ENCODE peak calls at places on chromosome 19, in four cellular contexts. Z, E, N and R are unnamed samples.

GRCh38 chr19:8017808-8018207 is 12.4 kb upstream of the ELAVL1 start:
- DNase-seq in E (no peak), Z (peak), N (no peak), R (no peak)

GRCh38 chr19:50669319-50670101 is 20.3 kb downstream of the C19orf81 start:
- DNase-seq in E (peak), Z (no peak), N (peak), R (no peak)

GRCh38 chr19:30557212-30557611 is 185.0 kb downstream of the ZNF536 start:
- DNase-seq in E (no peak), N (no peak), Z (no peak), R (no peak)

GRCh38 chr19:3178377-3178972 is at the start of gene S1PR4:
- DNase-seq in Z (peak), N (no peak), E (no peak), R (peak)

GRCh38 chr19:10915511-10916091 is 12.8 kb downstream of the YIPF2 start:
- DNase-seq in N (no peak), E (peak), Z (no peak), R (no peak)

GRCh38 chr19:11264452-11265176 is 2.3 kb upstream of the DOCK6 start:
- DNase-seq in E (no peak), N (no peak), Z (peak), R (no peak)

GRCh38 chr19:14166448-14166847 is 30.1 kb upstream of the ASF1B start:
- DNase-seq in N (no peak), Z (no peak), E (no peak), R (no peak)

GRCh38 chr19:1837625-1838105 is 10.6 kb downstream of the REXO1 start:
- DNase-seq in E (peak), N (no peak), Z (no peak), R (no peak)

GRCh38 chr19:38726761-38727301 is 17.4 kb downstream of the CAPN12 start:
- DNase-seq in Z (no peak), N (no peak), E (no peak), R (no peak)

GRCh38 chr19:3665681-3666544 is 34.4 kb downstream of the PIP5K1C start:
- DNase-seq in Z (peak), N (peak), E (no peak), R (no peak)

GRCh38 chr19:11641241-11641640 is 44.0 kb downstream of the ZNF627 start:
- DNase-seq in N (no peak), Z (no peak), E (no peak), R (no peak)

GRCh38 chr19:39412100-39412866 is at the start of gene PLEKHG2:
- DNase-seq in Z (peak), N (peak), E (peak), R (peak)

GRCh38 chr19:16391301-16392055 is 66.9 kb downstream of the KLF2 start:
- DNase-seq in Z (no peak), E (no peak), N (no peak), R (no peak)

GRCh38 chr19:39566064-39566463 is 26.1 kb upstream of the EID2 start:
- DNase-seq in N (no peak), Z (no peak), E (no peak), R (no peak)

GRCh38 chr19:10420444-10421239 is at the start of gene PDE4A:
- DNase-seq in N (no peak), E (no peak), Z (no peak), R (no peak)

GRCh38 chr19:29837448-29837961 is 25.7 kb downstream of the CCNE1 start:
- DNase-seq in E (no peak), N (no peak), Z (no peak), R (no peak)

GRCh38 chr19:55488986-55489710 is 912 bp downstream of the SSC5D start:
- DNase-seq in N (no peak), Z (peak), E (peak), R (no peak)

GRCh38 chr19:8639821-8640401 is 9.5 kb downstream of the NFILZ start:
- DNase-seq in Z (no peak), N (no peak), E (no peak), R (no peak)

GRCh38 chr19:16372065-16372915 is 47.7 kb downstream of the KLF2 start:
- DNase-seq in Z (no peak), N (no peak), E (no peak), R (no peak)

GRCh38 chr19:5191091-5191490 is 149.5 kb downstream of the PTPRS start:
- DNase-seq in N (no peak), Z (no peak), E (no peak), R (no peak)

GRCh38 chr19:33376423-33376822 is 2.9 kb downstream of the CEBPG start:
- DNase-seq in N (no peak), Z (peak), E (peak), R (no peak)

GRCh38 chr19:40217027-40217810 is 965 bp downstream of the TTC9B start:
- DNase-seq in Z (peak), E (no peak), N (no peak), R (no peak)

GRCh38 chr19:5354403-5354802 is 13.8 kb upstream of the PTPRS start:
- DNase-seq in E (peak), Z (no peak), N (no peak), R (no peak)

GRCh38 chr19:639251-640155 is at the start of gene FGF22:
- DNase-seq in E (peak), N (peak), Z (peak), R (peak)

GRCh38 chr19:15144046-15144646 is 36.9 kb downstream of the SYDE1 start:
- DNase-seq in E (peak), N (no peak), Z (no peak), R (no peak)

GRCh38 chr19:10419200-10419645 is 1.1 kb upstream of the PDE4A start:
- DNase-seq in Z (no peak), N (no peak), E (no peak), R (no peak)

GRCh38 chr19:1241417-1242095 is at the start of gene ATP5F1D:
- DNase-seq in E (peak), Z (peak), N (peak), R (peak)

GRCh38 chr19:55579766-55580621 is 654 bp downstream of the ZNF579 start:
- DNase-seq in E (no peak), Z (no peak), N (no peak), R (no peak)

GRCh38 chr19:47437500-47437899 is 18.2 kb upstream of the MEIS3 start:
- DNase-seq in N (no peak), E (no peak), Z (no peak), R (no peak)
- TF ChIP-seq CTCF in N (no peak), E (no peak), Z (no peak), R (no peak)

GRCh38 chr19:32336259-32337111 is 8.9 kb upstream of the ZNF507 start:
- DNase-seq in N (no peak), Z (no peak), E (peak), R (no peak)
- TF ChIP-seq CTCF in N (peak), Z (no peak), E (peak), R (no peak)

GRCh38 chr19:35088514-35088913 is 27.1 kb upstream of the FXYD3 start:
- DNase-seq in Z (no peak), E (peak), N (no peak), R (no peak)
- TF ChIP-seq CTCF in Z (no peak), E (no peak), N (no peak), R (no peak)

GRCh38 chr19:43721469-43722048 is 5.7 kb downstream of the IRGC start:
- DNase-seq in Z (no peak), N (no peak), E (no peak), R (no peak)

GRCh38 chr19:43725468-43725867 is 9.6 kb downstream of the IRGC start:
- DNase-seq in E (no peak), N (no peak), Z (no peak), R (no peak)

GRCh38 chr19:43724896-43725295 is 9.0 kb downstream of the IRGC start:
- DNase-seq in Z (no peak), E (no peak), N (no peak), R (no peak)

GRCh38 chr19:43720936-43721335 is 5.1 kb downstream of the IRGC start:
- DNase-seq in E (peak), Z (no peak), N (no peak), R (no peak)

DNA sequence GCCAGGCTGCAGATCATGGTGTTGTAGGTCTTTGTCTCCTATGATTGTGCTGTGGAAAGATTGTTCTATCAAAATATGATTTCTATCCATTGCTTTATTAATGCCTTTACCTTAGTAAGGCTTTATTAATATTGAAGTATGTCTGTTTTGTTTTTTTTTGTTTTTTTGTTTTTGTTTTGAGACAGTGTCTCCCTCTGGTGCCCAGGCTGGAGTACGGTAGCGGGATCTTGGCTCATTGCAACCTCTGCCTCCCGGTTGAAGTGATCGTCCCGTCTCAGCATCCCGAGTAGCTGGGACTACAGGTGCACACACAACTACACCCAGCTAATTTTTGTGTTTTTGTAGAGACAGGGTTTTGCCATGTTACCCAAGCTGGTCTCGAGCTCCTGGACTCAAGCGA is 7.7 kb downstream of the IRGC start:
- DNase-seq in Z (no peak), E (peak), N (no peak), R (no peak)
- TF ChIP-seq CTCF in Z (peak), E (peak), N (peak), R (peak)

DNA sequence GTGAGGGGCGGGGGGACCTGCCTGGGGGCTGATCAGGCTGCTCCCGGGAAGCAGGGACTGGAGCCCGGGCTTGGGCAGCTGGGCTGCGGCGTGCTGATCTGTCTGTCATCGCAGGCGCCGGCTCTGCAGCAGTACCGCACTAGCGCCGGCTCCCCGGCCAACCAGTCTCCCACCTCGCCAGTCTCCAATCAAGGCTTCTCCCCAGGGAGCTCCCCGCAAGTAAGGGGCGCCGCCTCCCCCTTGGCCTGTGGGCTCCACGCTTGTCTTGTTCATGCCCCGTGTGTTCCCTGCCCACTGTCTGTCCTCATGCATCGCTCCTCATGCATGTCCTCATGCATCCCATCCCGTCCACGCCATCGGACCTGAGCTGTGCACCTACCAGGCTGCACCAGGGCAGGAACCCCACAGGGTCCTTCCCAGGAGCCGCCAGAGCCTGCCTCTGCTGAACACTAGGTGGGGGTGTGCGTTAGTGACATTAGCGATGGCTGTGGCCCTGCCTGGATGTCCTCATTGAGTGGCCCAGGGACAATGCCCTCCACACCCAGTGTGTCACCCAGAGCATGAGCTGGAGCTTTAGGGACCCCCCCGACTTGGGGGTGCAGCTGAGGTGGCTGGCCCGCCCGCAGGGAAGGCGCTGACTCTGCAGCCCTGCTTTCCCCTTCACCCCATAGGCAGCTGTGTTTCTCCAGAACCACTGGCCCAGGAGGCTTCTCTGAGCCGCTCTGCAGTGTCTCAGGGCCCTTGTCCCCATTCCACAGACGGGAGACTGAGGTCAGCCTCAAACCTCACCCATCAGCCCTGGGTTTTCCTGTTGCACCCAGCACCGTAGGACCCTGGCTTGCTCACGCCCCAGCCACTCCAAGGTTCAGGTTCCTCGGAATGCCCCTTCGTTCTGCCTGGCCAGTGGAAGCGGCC is 19.5 kb downstream of the COMP start:
- DNase-seq in Z (no peak), N (no peak), E (no peak), R (no peak)
- TF ChIP-seq CTCF in Z (no peak), N (no peak), E (peak), R (peak)

DNA sequence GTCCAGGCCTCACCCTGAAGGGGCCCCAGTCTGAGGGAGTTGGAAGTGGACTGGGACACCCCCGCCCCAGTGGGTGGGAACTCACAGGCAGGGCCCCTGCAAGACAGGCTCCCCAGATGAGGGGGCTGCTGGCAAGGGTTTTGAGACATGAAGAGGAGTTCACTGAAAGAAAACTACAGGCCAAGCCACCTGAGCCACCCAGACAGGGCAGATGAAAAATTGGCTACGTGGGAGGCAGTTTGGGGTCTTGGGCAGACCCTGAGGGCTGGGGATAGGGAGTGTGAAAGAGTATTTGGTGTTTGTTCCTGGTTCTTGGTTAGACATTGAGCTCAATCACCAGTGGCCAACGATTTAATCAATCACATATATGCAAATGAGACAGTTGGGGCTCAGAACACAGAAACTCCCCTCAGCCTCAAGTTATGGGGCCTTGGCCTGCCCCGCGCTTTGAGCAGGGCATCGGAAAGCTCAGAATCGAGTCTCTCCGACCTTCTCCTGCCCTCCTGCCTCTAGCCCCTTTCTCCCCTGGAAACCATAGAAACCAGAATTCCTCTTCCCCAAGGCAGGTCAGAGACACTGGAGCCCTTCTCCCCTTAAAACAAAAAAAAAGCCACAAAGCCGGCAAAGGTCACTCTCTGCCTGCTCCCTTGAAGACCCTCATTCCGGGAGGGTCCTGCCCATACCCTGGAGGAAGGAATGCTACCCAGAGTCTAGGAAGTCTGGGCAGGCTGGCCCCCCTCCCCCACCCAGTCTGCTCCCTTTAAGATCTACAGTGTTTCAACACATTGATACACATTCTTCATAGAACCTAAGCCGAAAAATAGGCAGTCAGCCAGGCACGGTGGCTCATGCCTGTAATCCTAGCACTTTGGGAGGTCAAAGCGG is 1.3 kb upstream of the ISYNA1 start:
- DNase-seq in E (peak), Z (no peak), N (no peak), R (no peak)
- TF ChIP-seq CTCF in E (no peak), Z (no peak), N (no peak), R (peak)

GRCh38 chr19:49664171-49665070 is 1.2 kb downstream of the IRF3 start:
- DNase-seq in N (peak), E (peak), Z (peak), R (peak)
- TF ChIP-seq CTCF in N (peak), E (no peak), Z (no peak), R (peak)

GRCh38 chr19:49451430-49452181 is at the start of gene PIH1D1:
- DNase-seq in N (peak), E (peak), Z (peak), R (peak)
- TF ChIP-seq CTCF in N (peak), E (peak), Z (peak), R (peak)

GRCh38 chr19:12806242-12807131 is at the start of gene RNASEH2A:
- DNase-seq in Z (peak), N (peak), E (peak), R (peak)
- TF ChIP-seq CTCF in Z (no peak), N (peak), E (no peak), R (peak)